ENCODE peak calls at places on chromosomes 3 and 15, in four cellular contexts. L, T, X and G are unnamed samples.

GRCh38 chr3:128083396-128083795 is 31.2 kb downstream of the SEC61A1 start:
- DNase-seq in L (no peak), T (no peak), X (no peak), G (no peak)

GRCh38 chr15:60798821-60799220 is 319.9 kb upstream of the ICE2 start:
- DNase-seq in L (peak), T (no peak), X (no peak), G (no peak)

GRCh38 chr3:169387751-169388696 is 275.5 kb downstream of the MECOM start:
- DNase-seq in L (no peak), T (peak), X (no peak), G (no peak)

GRCh38 chr15:40388941-40389823 is 6.7 kb downstream of the KNSTRN start:
- DNase-seq in L (no peak), T (peak), X (no peak), G (no peak)

GRCh38 chr3:125052671-125053303 is 3.0 kb downstream of the HEG1 start:
- DNase-seq in L (peak), T (no peak), X (no peak), G (no peak)

GRCh38 chr3:8529738-8530525 is 28.3 kb downstream of the LMCD1 start:
- DNase-seq in L (no peak), T (peak), X (no peak), G (no peak)

GRCh38 chr3:33315826-33316225 is 38.6 kb downstream of the FBXL2 start:
- DNase-seq in L (peak), T (no peak), X (peak), G (no peak)

GRCh38 chr3:72319202-72320095 is 528.8 kb downstream of the SHQ1 start:
- DNase-seq in L (peak), T (no peak), X (no peak), G (no peak)

GRCh38 chr15:60695713-60696522 is 217.0 kb upstream of the ICE2 start:
- DNase-seq in L (peak), T (no peak), X (no peak), G (peak)

GRCh38 chr3:113223831-113224240 is 12.5 kb downstream of the BOC start:
- DNase-seq in L (no peak), T (peak), X (no peak), G (peak)

GRCh38 chr15:97929456-97930229 is 30.9 kb upstream of the ARRDC4 start:
- DNase-seq in L (no peak), T (no peak), X (no peak), G (no peak)

GRCh38 chr3:118705827-118706226 is 328.8 kb downstream of the IGSF11 start:
- DNase-seq in L (no peak), T (no peak), X (no peak), G (no peak)

GRCh38 chr15:90266485-90266884 is 1.0 kb downstream of the NGRN start:
- DNase-seq in L (peak), T (peak), X (no peak), G (peak)

GRCh38 chr3:182568206-182568605 is 225.1 kb upstream of the ATP11B start:
- DNase-seq in L (no peak), T (no peak), X (no peak), G (no peak)

GRCh38 chr3:140091143-140091542 is 156.2 kb downstream of the CLSTN2 start:
- DNase-seq in L (no peak), T (no peak), X (no peak), G (no peak)

GRCh38 chr3:46708401-46709146 is 7.4 kb downstream of the TMIE start:
- DNase-seq in L (no peak), T (no peak), X (no peak), G (no peak)

GRCh38 chr3:24351779-24352469 is 142.7 kb downstream of the THRB start:
- DNase-seq in L (no peak), T (no peak), X (no peak), G (no peak)

GRCh38 chr3:189320511-189320910 is 148.7 kb downstream of the TPRG1 start:
- DNase-seq in L (no peak), T (no peak), X (no peak), G (no peak)

GRCh38 chr3:126693921-126694320 is 10.1 kb upstream of the CHCHD6 start:
- DNase-seq in L (no peak), T (no peak), X (no peak), G (no peak)

GRCh38 chr3:152644478-152644877 is 190.5 kb upstream of the P2RY1 start:
- DNase-seq in L (no peak), T (no peak), X (no peak), G (no peak)

GRCh38 chr3:48451270-48451669 is 4.7 kb downstream of the ATRIP start:
- DNase-seq in L (no peak), T (no peak), X (no peak), G (no peak)

GRCh38 chr3:142436936-142437585 is 10.8 kb downstream of the XRN1 start:
- DNase-seq in L (no peak), T (no peak), X (no peak), G (no peak)

GRCh38 chr15:97881568-97881967 is 78.9 kb upstream of the ARRDC4 start:
- DNase-seq in L (no peak), T (no peak), X (no peak), G (no peak)

GRCh38 chr3:14540821-14541385 is 761 bp upstream of the GRIP2 start:
- DNase-seq in L (no peak), T (no peak), X (no peak), G (no peak)

GRCh38 chr3:90007786-90008499 is 900.5 kb downstream of the EPHA3 start:
- DNase-seq in L (peak), T (peak), X (no peak), G (no peak)

GRCh38 chr3:11438636-11439035 is 166.4 kb downstream of the ATG7 start:
- DNase-seq in L (peak), T (no peak), X (no peak), G (no peak)

GRCh38 chr3:143827425-143827824 is 20.8 kb downstream of the SLC9A9 start:
- DNase-seq in L (no peak), T (no peak), X (no peak), G (no peak)

GRCh38 chr3:27720899-27721716 is 1.0 kb downstream of the EOMES start:
- DNase-seq in L (no peak), T (no peak), X (peak), G (no peak)

GRCh38 chr3:71930056-71930991 is 145.4 kb upstream of the PROK2 start:
- DNase-seq in L (peak), T (no peak), X (peak), G (no peak)

GRCh38 chr3:30321065-30321464 is 285.3 kb upstream of the TGFBR2 start:
- DNase-seq in L (no peak), T (no peak), X (no peak), G (no peak)

GRCh38 chr3:134353831-134354611 is 20.2 kb downstream of the AMOTL2 start:
- DNase-seq in L (no peak), T (no peak), X (no peak), G (no peak)

GRCh38 chr3:9915252-9916141 is 1.4 kb upstream of the IL17RC start:
- DNase-seq in L (peak), T (peak), X (no peak), G (no peak)

GRCh38 chr3:196688349-196688748 is 23.7 kb downstream of the CEP19 start:
- DNase-seq in L (peak), T (peak), X (no peak), G (no peak)
- H3K27ac ChIP-seq in L (no peak), T (peak), X (no peak), G (no peak)

GRCh38 chr15:71385469-71385868 is 270.2 kb downstream of the THSD4 start:
- DNase-seq in L (no peak), T (no peak), X (no peak), G (no peak)
- H3K4me3 ChIP-seq in L (no peak), T (no peak), X (no peak), G (no peak)

GRCh38 chr3:155807823-155808222 is 1.7 kb upstream of the C3orf33 start:
- DNase-seq in L (peak), T (no peak), X (no peak), G (no peak)

GRCh38 chr3:155804298-155804697 is 1.8 kb downstream of the C3orf33 start:
- DNase-seq in L (no peak), T (no peak), X (no peak), G (no peak)

GRCh38 chr3:155809181-155809580 is 3.1 kb upstream of the C3orf33 start:
- DNase-seq in L (peak), T (no peak), X (no peak), G (no peak)

GRCh38 chr3:155805802-155806618 is at the start of gene C3orf33:
- DNase-seq in L (peak), T (peak), X (peak), G (peak)

DNA sequence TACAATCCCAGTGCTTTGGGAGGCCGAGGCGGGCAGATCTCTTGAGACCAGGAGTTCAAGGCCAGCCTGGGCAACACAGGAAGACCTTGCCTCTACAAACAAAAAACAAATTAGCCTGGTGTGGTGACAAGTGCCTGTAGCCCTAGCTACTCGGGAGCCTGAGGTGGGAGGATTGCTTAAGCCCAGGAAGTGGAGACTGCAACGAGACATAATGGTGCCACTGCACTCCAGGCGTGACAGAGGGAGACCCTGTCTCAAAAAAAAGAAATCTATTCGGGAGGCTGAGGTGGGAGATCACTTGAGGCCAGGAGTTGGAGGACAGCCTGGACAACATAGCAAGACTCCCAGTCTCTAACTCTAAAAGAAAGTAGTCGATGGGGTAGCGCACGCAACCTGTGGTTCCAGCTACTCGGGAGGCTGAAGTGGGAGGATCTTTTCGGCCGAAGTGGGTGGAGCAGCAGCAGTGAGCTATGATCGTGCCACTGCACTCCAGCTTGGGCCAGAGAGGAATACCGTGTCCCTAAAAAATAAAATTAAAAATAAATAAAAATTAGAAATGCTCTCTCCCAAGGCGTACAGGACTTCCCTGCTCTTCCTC is 775 bp downstream of the C3orf33 start:
- DNase-seq in L (no peak), T (peak), X (peak), G (no peak)
- H3K27ac ChIP-seq in L (no peak), T (peak), X (peak), G (no peak)

DNA sequence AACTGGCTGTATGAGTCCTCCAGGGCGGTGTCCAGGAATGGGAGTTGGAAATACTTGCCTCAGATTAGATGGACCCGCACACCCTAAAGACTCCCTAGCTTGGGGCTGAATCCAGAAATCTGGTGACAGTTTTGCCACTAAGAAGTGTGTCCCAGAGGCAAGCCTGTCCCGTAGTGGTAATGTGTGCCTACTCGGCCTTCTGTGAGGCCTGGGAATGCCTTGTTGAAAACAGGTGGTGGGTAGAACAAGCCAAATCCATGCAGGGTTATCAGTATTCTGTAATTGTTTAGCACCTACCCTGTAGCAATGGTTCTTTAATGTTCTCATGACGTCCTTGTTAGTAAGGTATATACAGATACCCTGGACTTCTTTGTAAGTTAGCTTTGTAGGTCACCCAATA is 1.6 kb downstream of the C3orf52 start:
- DNase-seq in L (no peak), T (no peak), X (no peak), G (no peak)
- H3K4me3 ChIP-seq in L (no peak), T (no peak), X (peak), G (no peak)

DNA sequence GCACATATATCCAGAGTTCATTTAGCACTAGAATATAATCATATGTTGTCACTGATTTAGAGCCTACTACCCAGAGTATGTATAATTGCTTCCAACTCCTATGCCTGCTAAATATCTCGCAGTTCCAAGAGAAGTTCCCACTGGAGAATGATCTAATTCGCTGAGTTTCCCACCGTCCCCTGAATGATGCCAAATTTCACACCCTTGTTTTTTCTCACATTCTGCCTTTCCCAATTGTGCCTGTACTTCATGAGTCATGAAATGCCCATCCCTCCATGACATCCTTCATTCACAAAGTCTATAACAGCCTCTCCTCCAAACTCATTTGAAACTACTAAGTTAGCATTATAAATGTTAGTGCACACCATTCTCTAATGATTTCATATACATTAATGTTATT is 177.2 kb downstream of the CBLB start:
- DNase-seq in L (no peak), T (no peak), X (no peak), G (no peak)
- H3K27ac ChIP-seq in L (no peak), T (no peak), X (no peak), G (no peak)

GRCh38 chr15:69297642-69298353 is 914 bp upstream of the PAQR5 start:
- DNase-seq in L (no peak), T (no peak), X (no peak), G (no peak)
- H3K4me3 ChIP-seq in L (no peak), T (no peak), X (no peak), G (no peak)

DNA sequence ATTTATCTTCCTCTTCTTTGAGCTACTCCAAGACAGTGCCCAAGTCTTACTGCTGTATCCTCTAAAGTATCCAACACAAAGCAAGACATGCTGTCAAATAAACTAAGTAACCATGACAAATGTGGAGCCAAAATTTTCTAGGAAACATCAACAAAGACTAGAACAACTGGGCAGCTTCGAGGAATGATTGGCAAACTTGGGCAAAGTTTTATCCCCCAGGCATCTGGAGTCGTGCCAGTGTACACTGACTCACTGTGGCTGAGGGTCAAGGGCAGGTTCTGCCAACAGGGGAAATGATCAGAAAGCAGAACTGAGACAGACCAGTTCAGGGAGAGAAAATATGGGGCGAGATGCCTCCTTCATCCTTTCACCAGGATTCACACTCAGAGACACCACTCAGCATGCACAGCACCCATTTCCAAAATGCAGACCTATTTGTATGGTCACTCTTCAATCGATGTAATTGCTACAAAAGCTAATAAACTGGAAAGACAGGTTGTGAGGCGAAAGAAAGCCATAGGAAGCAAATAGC is 65.8 kb downstream of the MB21D2 start:
- DNase-seq in L (peak), T (peak), X (peak), G (no peak)
- H3K27ac ChIP-seq in L (no peak), T (no peak), X (no peak), G (no peak)